ENCODE peak calls at places on chromosomes 13 and 19, in four cellular contexts. J, O, N and A are unnamed samples.
A peak's percentile ranks its signal among the peaks of the same experiment; 100 is the strongest.

GRCh38 chr19:30530751-30531150 is 158.6 kb downstream of the ZNF536 start:
- DNase-seq in O (no peak), N (no peak), J (no peak), A (no peak)

GRCh38 chr13:23427342-23428182 is 5.9 kb downstream of the SACS start:
- DNase-seq in O (peak; percentile 5), J (no peak), N (peak; percentile 93), A (no peak)

GRCh38 chr13:47226516-47226915 is 329.7 kb upstream of the HTR2A start:
- DNase-seq in N (no peak), J (no peak), O (no peak), A (no peak)

GRCh38 chr13:41398494-41399190 is 58.7 kb upstream of the RGCC start:
- DNase-seq in O (no peak), N (no peak), J (no peak), A (no peak)

GRCh38 chr19:2302319-2303208 is 5.4 kb downstream of the LINGO3 start:
- DNase-seq in J (peak; percentile 76), N (peak; percentile 79), O (no peak), A (no peak)

GRCh38 chr19:7153008-7153407 is 83.5 kb downstream of the ZNF557 start:
- DNase-seq in J (no peak), O (no peak), N (peak; percentile 22), A (no peak)

GRCh38 chr19:2253106-2254051 is 2.8 kb downstream of the JSRP1 start:
- DNase-seq in J (peak; percentile 87), N (no peak), O (peak; percentile 45), A (peak; percentile 58)

GRCh38 chr19:39411006-39411831 is 1.2 kb upstream of the PLEKHG2 start:
- DNase-seq in N (peak; percentile 89), J (no peak), O (peak; percentile 88), A (no peak)

GRCh38 chr19:35518313-35518712 is 4.9 kb upstream of the DMKN start:
- DNase-seq in N (no peak), O (no peak), J (no peak), A (no peak)

GRCh38 chr13:112651306-112651705 is 38.5 kb upstream of the ATP11A start:
- DNase-seq in J (no peak), O (no peak), N (no peak), A (no peak)

GRCh38 chr13:92494915-92495314 is 731.7 kb upstream of the GPC6 start:
- DNase-seq in J (no peak), N (no peak), O (no peak), A (no peak)

GRCh38 chr19:10979950-10980349 is 19.1 kb downstream of the SMARCA4 start:
- DNase-seq in O (no peak), N (no peak), J (no peak), A (no peak)

GRCh38 chr19:13557756-13558398 is 51.6 kb upstream of the CACNA1A start:
- DNase-seq in J (peak; percentile 81), O (no peak), N (no peak), A (no peak)

GRCh38 chr13:40197936-40198335 is 468.5 kb downstream of the FOXO1 start:
- DNase-seq in O (no peak), N (no peak), J (no peak), A (no peak)

GRCh38 chr19:45161715-45162463 is 1.1 kb upstream of the NKPD1 start:
- DNase-seq in N (no peak), J (peak; percentile 87), O (no peak), A (peak; percentile 89)

GRCh38 chr19:7456964-7457541 is 31.8 kb downstream of the PEX11G start:
- DNase-seq in O (no peak), J (no peak), N (no peak), A (no peak)

GRCh38 chr13:45337395-45337794 is 3.6 kb downstream of the TPT1 start:
- DNase-seq in N (no peak), O (no peak), J (no peak), A (no peak)

GRCh38 chr19:34186205-34186604 is 13.9 kb downstream of the LSM14A start:
- DNase-seq in J (no peak), N (no peak), O (no peak), A (no peak)

GRCh38 chr13:113802090-113802531 is 43.1 kb downstream of the TMEM255B start:
- DNase-seq in J (peak; percentile 84), O (peak; percentile 13), N (peak; percentile 68), A (peak; percentile 97)

GRCh38 chr13:102710261-102710679 is 15.4 kb upstream of the METTL21C start:
- DNase-seq in N (no peak), J (no peak), O (no peak), A (no peak)

GRCh38 chr19:30204721-30205120 is 167.5 kb upstream of the ZNF536 start:
- DNase-seq in N (no peak), J (no peak), O (no peak), A (no peak)

GRCh38 chr19:18194554-18195238 is 1.7 kb downstream of the MPV17L2 start:
- DNase-seq in J (peak; percentile 71), N (peak; percentile 90), O (no peak), A (peak; percentile 88)

GRCh38 chr19:3467437-3468198 is 12.7 kb downstream of the SMIM24 start:
- DNase-seq in O (no peak), N (no peak), J (no peak), A (no peak)

GRCh38 chr19:50838239-50838638 is 4.9 kb upstream of the KLK15 start:
- DNase-seq in J (peak; percentile 65), O (no peak), N (peak; percentile 21), A (no peak)

GRCh38 chr19:8832132-8833021 is at the start of the genes MBD3L1 and ZNF558:
- DNase-seq in J (peak; percentile 84), N (peak; percentile 99), O (peak; percentile 80), A (peak; percentile 97)

GRCh38 chr13:41909524-41909923 is 51.4 kb downstream of the VWA8 start:
- DNase-seq in N (no peak), O (no peak), J (no peak), A (no peak)

GRCh38 chr19:4844348-4845179 is 13.1 kb upstream of the TICAM1 start:
- DNase-seq in O (peak; percentile 75), N (peak; percentile 90), J (no peak), A (no peak)

GRCh38 chr13:87094646-87095045 is 576.5 kb upstream of the SLITRK5 start:
- DNase-seq in J (no peak), N (no peak), O (no peak), A (no peak)

GRCh38 chr19:13764821-13765394 is 586 bp downstream of the MRI1 start:
- DNase-seq in N (no peak), O (no peak), J (peak; percentile 58), A (peak; percentile 74)

GRCh38 chr13:50598338-50598737 is 245.2 kb downstream of the DLEU7 start:
- DNase-seq in O (peak; percentile 46), J (no peak), N (no peak), A (no peak)

GRCh38 chr13:30928971-30929370 is 3.5 kb upstream of the TEX26 start:
- DNase-seq in O (no peak), J (no peak), N (no peak), A (no peak)

GRCh38 chr13:71460179-71460578 is 406.8 kb downstream of the DACH1 start:
- DNase-seq in J (no peak), O (no peak), N (no peak), A (no peak)

GRCh38 chr13:73142091-73142490 is 83.3 kb downstream of the KLF5 start:
- DNase-seq in O (no peak), J (no peak), N (no peak), A (no peak)

GRCh38 chr19:45506991-45507863 is at the start of gene VASP:
- DNase-seq in N (peak; percentile 95), J (peak; percentile 96), O (peak; percentile 73), A (peak; percentile 88)

GRCh38 chr19:22784051-22784450 is at the start of gene ZNF99:
- DNase-seq in O (no peak), N (peak; percentile 67), J (no peak), A (no peak)

GRCh38 chr19:17418710-17419109 is 1.1 kb upstream of the MVB12A start:
- DNase-seq in N (no peak), J (no peak), O (no peak), A (no peak)

GRCh38 chr13:29532136-29532535 is 63.4 kb downstream of the SLC7A1 start:
- DNase-seq in N (no peak), O (no peak), J (no peak), A (no peak)
- TF ChIP-seq POLR2AphosphoS5 in N (no peak), O (no peak), J (no peak), A (no peak)

GRCh38 chr13:95262837-95263381 is 38.3 kb downstream of the ABCC4 start:
- DNase-seq in J (no peak), O (no peak), N (no peak), A (no peak)

GRCh38 chr13:95269756-95270155 is 31.5 kb downstream of the ABCC4 start:
- DNase-seq in J (no peak), N (no peak), O (no peak), A (no peak)

GRCh38 chr13:95261956-95262355 is 39.3 kb downstream of the ABCC4 start:
- DNase-seq in N (no peak), O (no peak), J (no peak), A (no peak)

GRCh38 chr13:95264225-95264624 is 37.0 kb downstream of the ABCC4 start:
- DNase-seq in N (no peak), J (no peak), O (no peak), A (no peak)

GRCh38 chr13:95267662-95268369 is 33.4 kb downstream of the ABCC4 start:
- DNase-seq in J (no peak), O (peak; percentile 45), N (peak; percentile 73), A (no peak)
- TF ChIP-seq POLR2AphosphoS5 in J (no peak), O (no peak), N (no peak), A (no peak)

GRCh38 chr13:99053636-99054233 is 75.9 kb upstream of the DOCK9 start:
- DNase-seq in J (no peak), N (no peak), O (no peak), A (no peak)
- TF ChIP-seq POLR2AphosphoS5 in J (no peak), N (no peak), O (no peak), A (no peak)

GRCh38 chr13:98221234-98221633 is 44.2 kb upstream of the RNF113B start:
- DNase-seq in J (no peak), N (no peak), O (no peak), A (no peak)

GRCh38 chr13:98224557-98224956 is 47.5 kb upstream of the RNF113B start:
- DNase-seq in N (no peak), O (no peak), J (no peak), A (no peak)

GRCh38 chr13:98222081-98222554 is 45.0 kb upstream of the RNF113B start:
- DNase-seq in O (no peak), J (no peak), N (no peak), A (no peak)

GRCh38 chr13:98223741-98224140 is 46.7 kb upstream of the RNF113B start:
- DNase-seq in N (no peak), J (no peak), O (no peak), A (no peak)

DNA sequence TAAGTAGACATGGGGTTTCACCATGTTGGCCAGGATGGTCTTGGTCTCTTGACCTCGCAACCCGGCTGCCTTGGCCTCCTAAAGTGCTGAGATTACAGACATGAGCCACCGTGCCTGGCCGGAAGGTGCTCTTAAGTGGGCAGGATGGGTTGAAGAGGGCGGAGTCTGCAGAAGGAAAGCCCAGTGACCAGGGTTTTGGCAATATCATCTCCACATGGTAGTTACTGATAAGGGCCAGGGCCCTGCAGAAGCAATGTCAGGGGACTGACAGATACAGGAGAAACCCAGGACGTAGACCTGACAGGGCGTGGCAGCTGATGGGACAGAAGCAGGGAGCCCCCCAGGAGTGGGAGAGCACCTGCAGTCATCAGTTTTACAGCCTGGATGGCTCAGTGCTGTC is 45.7 kb upstream of the RNF113B start:
- DNase-seq in N (no peak), O (no peak), J (no peak), A (no peak)
- TF ChIP-seq POLR2AphosphoS5 in N (no peak), O (no peak), J (no peak), A (no peak)